ENCODE peak calls at places on chromosomes 2 and 18, in eight cellular contexts. M is nephron progenitor cell; C is cardiac fibroblast; P is GM10248; B is A549; N is CD8-positive, alpha-beta T cell; F is mammary epithelial cell; Y is adrenal gland. X is an unnamed sample.

GRCh38 chr2:217723078-217723477 is 279.7 kb downstream of the TNS1 start:
- DNase-seq in M (no peak), C (peak; percentile 27), P (no peak), B (no peak), N (no peak), F (no peak), Y (no peak), X (no peak)

GRCh38 chr18:8468911-8469310 is 140.3 kb upstream of the RAB12 start:
- DNase-seq in M (peak; percentile 31), C (peak; percentile 22), P (no peak), B (no peak), N (no peak), F (no peak), Y (no peak), X (no peak)

GRCh38 chr18:24189007-24189528 is 50.2 kb downstream of the CABYR start:
- DNase-seq in M (no peak), C (peak; percentile 42), P (peak; percentile 50), B (no peak), N (no peak), F (no peak), Y (no peak), X (no peak)

GRCh38 chr2:110748489-110748867 is 16.1 kb downstream of the ACOXL start:
- DNase-seq in M (no peak), C (no peak), P (peak; percentile 70), B (no peak), N (peak; percentile 40), F (peak; percentile 73), Y (no peak), X (no peak)

GRCh38 chr18:24006731-24007308 is 7.7 kb upstream of the TTC39C start:
- DNase-seq in M (no peak), C (no peak), P (no peak), B (peak; percentile 18), N (no peak), F (peak; percentile 33), Y (no peak), X (no peak)

GRCh38 chr18:79737426-79737825 is 57.8 kb downstream of the CTDP1 start:
- DNase-seq in M (no peak), C (no peak), P (no peak), B (no peak), N (no peak), F (no peak), Y (no peak), X (no peak)

GRCh38 chr2:70779911-70780580 is 10.4 kb downstream of the FIGLA start:
- DNase-seq in M (no peak), C (peak; percentile 28), P (no peak), B (no peak), N (no peak), F (peak; percentile 46), Y (no peak), X (no peak)

GRCh38 chr2:71889991-71890684 is 257.5 kb downstream of the CYP26B1 start:
- DNase-seq in M (no peak), C (peak; percentile 93), P (no peak), B (peak; percentile 30), N (no peak), F (peak; percentile 77), Y (peak; percentile 53), X (no peak)

GRCh38 chr18:57859314-57859713 is 56.2 kb upstream of the ATP8B1 start:
- DNase-seq in M (no peak), C (peak; percentile 54), P (peak; percentile 23), B (peak; percentile 39), N (no peak), F (peak; percentile 40), Y (no peak), X (no peak)

GRCh38 chr18:23433360-23433759 is 19.7 kb upstream of the RIOK3 start:
- DNase-seq in M (no peak), C (no peak), P (no peak), B (no peak), N (no peak), F (no peak), Y (no peak), X (no peak)

GRCh38 chr2:174842496-174842895 is 78.2 kb upstream of the CHRNA1 start:
- DNase-seq in M (no peak), C (no peak), P (no peak), B (no peak), N (no peak), F (no peak), Y (no peak), X (no peak)

GRCh38 chr18:23884712-23885375 is 129.7 kb upstream of the TTC39C start:
- DNase-seq in M (peak; percentile 15), C (no peak), P (no peak), B (no peak), N (no peak), F (peak; percentile 61), Y (no peak), X (no peak)

GRCh38 chr18:36139251-36139650 is 9.6 kb downstream of the ELP2 start:
- DNase-seq in M (peak; percentile 17), C (no peak), P (no peak), B (no peak), N (no peak), F (no peak), Y (no peak), X (no peak)

GRCh38 chr2:149420053-149420963 is 89.9 kb downstream of the LYPD6 start:
- DNase-seq in M (peak; percentile 16), C (no peak), P (no peak), B (no peak), N (no peak), F (no peak), Y (no peak), X (no peak)

GRCh38 chr2:132871829-132872228 is 201.8 kb upstream of the LYPD1 start:
- DNase-seq in M (no peak), C (no peak), P (no peak), B (no peak), N (no peak), F (no peak), Y (no peak), X (no peak)

GRCh38 chr2:132876745-132877391 is 206.9 kb upstream of the LYPD1 start:
- DNase-seq in M (no peak), C (no peak), P (no peak), B (no peak), N (no peak), F (no peak), Y (no peak), X (no peak)

GRCh38 chr2:132877923-132878322 is 207.9 kb upstream of the LYPD1 start:
- DNase-seq in M (no peak), C (no peak), P (no peak), B (no peak), N (no peak), F (no peak), Y (no peak), X (no peak)

GRCh38 chr2:132873738-132874137 is 203.7 kb upstream of the LYPD1 start:
- DNase-seq in M (no peak), C (no peak), P (no peak), B (no peak), N (no peak), F (peak; percentile 57), Y (no peak), X (no peak)

DNA sequence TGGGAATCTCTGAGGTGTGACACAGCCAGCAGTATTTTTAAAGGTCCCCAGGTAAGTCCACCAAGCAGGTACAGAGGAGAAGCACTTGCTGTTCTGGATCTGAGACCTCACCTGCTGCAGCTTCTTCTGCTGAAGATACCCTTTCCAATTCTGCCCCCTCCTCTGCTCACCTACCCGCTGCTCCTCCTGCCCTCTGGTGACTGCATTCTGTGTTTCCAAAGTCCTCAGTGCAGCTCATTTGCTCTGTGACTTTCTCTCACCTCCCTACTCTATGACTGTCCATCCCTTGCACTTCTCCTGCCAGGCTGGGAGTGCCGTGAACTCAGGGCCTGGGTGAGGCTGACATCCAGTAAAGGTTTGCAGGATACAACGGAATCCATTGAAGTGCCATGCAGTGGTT is 205.2 kb upstream of the LYPD1 start:
- DNase-seq in M (no peak), C (no peak), P (no peak), B (no peak), N (no peak), F (no peak), Y (no peak), X (no peak)
- TF ChIP-seq CTCF in M (no peak), C (no peak), P (no peak), B (no peak), N (no peak), F (no peak), Y (no peak), X (no peak)

GRCh38 chr2:47195149-47195548 is 40.0 kb upstream of the STPG4 start:
- DNase-seq in M (no peak), C (peak; percentile 46), P (no peak), B (peak; percentile 53), N (no peak), F (peak; percentile 71), Y (no peak), X (no peak)
- TF ChIP-seq CTCF in M (no peak), C (no peak), P (no peak), B (peak; percentile 20), N (no peak), F (no peak), Y (no peak), X (no peak)

DNA sequence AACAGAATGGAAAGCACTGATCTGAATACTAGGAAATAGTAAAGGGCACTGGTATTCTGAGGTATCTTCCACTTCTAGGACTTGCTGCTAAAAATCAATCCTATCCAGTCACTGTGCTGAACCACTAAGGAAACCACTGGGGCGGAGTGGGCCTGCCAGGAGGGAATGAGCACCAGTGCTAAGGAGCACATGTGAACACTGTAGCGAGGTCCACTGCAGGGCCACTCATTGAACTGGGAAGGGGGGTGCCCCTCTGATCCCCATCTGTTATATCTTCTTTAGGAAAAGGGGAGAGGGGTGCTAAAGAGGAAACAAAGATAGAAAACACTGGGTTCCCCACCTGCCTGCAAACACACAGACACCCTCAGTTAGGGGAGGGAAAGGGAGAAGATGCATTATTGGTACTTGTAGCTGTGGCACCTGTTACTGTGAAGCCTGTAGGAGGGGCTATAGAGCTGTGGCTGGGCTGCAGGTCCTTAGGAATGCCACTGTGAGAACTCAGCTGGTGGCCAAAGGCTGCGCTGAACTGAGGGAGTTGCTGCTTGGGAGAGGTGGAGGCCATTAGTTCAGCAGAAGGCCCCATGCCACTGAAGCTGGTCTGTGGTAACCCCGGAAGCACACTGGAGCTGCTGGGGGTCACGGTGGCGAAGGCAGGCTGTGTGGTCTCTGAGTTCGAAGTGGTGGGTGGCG is 81.8 kb downstream of the INO80D start:
- DNase-seq in M (peak; percentile 37), C (peak; percentile 15), P (no peak), B (peak; percentile 55), N (no peak), F (no peak), Y (peak; percentile 18), X (peak; percentile 37)
- TF ChIP-seq CTCF in M (peak; percentile 37), C (peak; percentile 33), P (peak; percentile 40), B (no peak), N (no peak), F (peak; percentile 38), Y (peak; percentile 15), X (no peak)

GRCh38 chr2:182858671-182859070 is 7.8 kb downstream of the FRZB start:
- DNase-seq in M (no peak), C (no peak), P (no peak), B (no peak), N (no peak), F (no peak), Y (no peak), X (no peak)

GRCh38 chr2:182852090-182852489 is 14.3 kb downstream of the FRZB start:
- DNase-seq in M (peak; percentile 22), C (no peak), P (no peak), B (peak; percentile 11), N (no peak), F (no peak), Y (no peak), X (no peak)

GRCh38 chr2:182854405-182855105 is 11.9 kb downstream of the FRZB start:
- DNase-seq in M (no peak), C (peak; percentile 10), P (no peak), B (no peak), N (no peak), F (no peak), Y (no peak), X (no peak)

GRCh38 chr2:182852787-182853186 is 13.7 kb downstream of the FRZB start:
- DNase-seq in M (no peak), C (peak; percentile 16), P (no peak), B (no peak), N (no peak), F (no peak), Y (no peak), X (no peak)

GRCh38 chr2:182855376-182855775 is 11.1 kb downstream of the FRZB start:
- DNase-seq in M (no peak), C (no peak), P (no peak), B (no peak), N (no peak), F (no peak), Y (no peak), X (no peak)
- TF ChIP-seq CTCF in M (no peak), C (no peak), P (no peak), B (no peak), N (no peak), F (no peak), Y (no peak), X (no peak)